ENCODE peak calls at places on chromosomes 2 and 18, in five cellular contexts. A is T-helper 9 cell; C is frontal cortex; E is NCI-H1417; V is CD8-positive, alpha-beta T cell. H is an unnamed sample.

GRCh38 chr2:229268626-229269025 is 2.5 kb downstream of the PID1 start:
- DNase-seq in A (no peak), C (no peak), E (no peak), V (no peak), H (no peak)

GRCh38 chr2:188701836-188702235 is 272.3 kb upstream of the COL3A1 start:
- DNase-seq in A (no peak), C (no peak), E (no peak), V (no peak), H (peak)

GRCh38 chr2:219404954-219405353 is 13.2 kb upstream of the DES start:
- DNase-seq in A (no peak), C (no peak), E (no peak), V (no peak), H (no peak)

GRCh38 chr2:25894135-25894830 is 16.0 kb upstream of the ASXL2 start:
- DNase-seq in A (no peak), C (no peak), E (no peak), V (no peak), H (no peak)

GRCh38 chr2:75560022-75560767 is 544 bp downstream of the EVA1A start:
- DNase-seq in A (no peak), C (no peak), E (peak), V (no peak), H (peak)

GRCh38 chr18:12991839-12992216 is 666 bp downstream of the CEP192 start:
- DNase-seq in A (no peak), C (no peak), E (no peak), V (no peak), H (no peak)

GRCh38 chr2:1593371-1594205 is 150.7 kb downstream of the PXDN start:
- DNase-seq in A (no peak), C (no peak), E (peak), V (no peak), H (peak)

GRCh38 chr2:34229998-34230397 is 630.9 kb upstream of the FAM98A start:
- DNase-seq in A (no peak), C (no peak), E (no peak), V (no peak), H (no peak)

GRCh38 chr2:158501301-158501700 is 44.5 kb downstream of the PKP4 start:
- DNase-seq in A (no peak), C (no peak), E (peak), V (no peak), H (no peak)

GRCh38 chr2:165795011-165795410 is 964 bp upstream of the GALNT3 start:
- DNase-seq in A (no peak), C (no peak), E (no peak), V (no peak), H (peak)

GRCh38 chr2:38652431-38653273 is 13.3 kb upstream of the GALM start:
- DNase-seq in A (no peak), C (no peak), E (no peak), V (no peak), H (no peak)

GRCh38 chr18:45974088-45974536 is 7.0 kb upstream of the EPG5 start:
- DNase-seq in A (peak), C (peak), E (peak), V (peak), H (peak)

GRCh38 chr2:16303761-16304160 is 361.9 kb downstream of the CYRIA start:
- DNase-seq in A (no peak), C (no peak), E (peak), V (no peak), H (no peak)

GRCh38 chr2:222298311-222299150 is at the start of gene PAX3:
- DNase-seq in A (no peak), C (no peak), E (no peak), V (no peak), H (no peak)

GRCh38 chr18:70463085-70463484 is 174.2 kb downstream of the SOCS6 start:
- DNase-seq in A (no peak), C (no peak), E (no peak), V (no peak), H (no peak)

GRCh38 chr2:135799738-135800137 is 37.2 kb downstream of the LCT start:
- DNase-seq in A (no peak), C (no peak), E (no peak), V (no peak), H (no peak)

GRCh38 chr18:31197676-31198075 is 35.0 kb upstream of the DSC1 start:
- DNase-seq in A (no peak), C (no peak), E (peak), V (no peak), H (peak)

GRCh38 chr2:163191372-163191771 is 352.8 kb upstream of the KCNH7 start:
- DNase-seq in A (no peak), C (peak), E (peak), V (no peak), H (peak)

GRCh38 chr2:204625135-204625534 is 79.9 kb downstream of the PARD3B start:
- DNase-seq in A (no peak), C (peak), E (peak), V (no peak), H (peak)